ENCODE peak calls at places on chromosomes 13 and 19, in four cellular contexts. L is SHP77, K is mammary epithelial cell, Z is Peyer's patch. G is an unnamed sample.

GRCh38 chr19:18049390-18049789 is 37.3 kb downstream of the IL12RB1 start:
- DNase-seq in Z (peak; percentile 32), K (no peak), L (peak; percentile 40), G (peak; percentile 84)

GRCh38 chr13:112652512-112653458 is 37.1 kb upstream of the ATP11A start:
- DNase-seq in Z (no peak), L (no peak), K (peak; percentile 47), G (no peak)

GRCh38 chr13:93521307-93521706 is 294.7 kb downstream of the GPC6 start:
- DNase-seq in Z (no peak), L (no peak), K (no peak), G (no peak)

GRCh38 chr13:100129605-100130004 is 40.7 kb downstream of the PCCA start:
- DNase-seq in K (no peak), Z (no peak), L (no peak), G (no peak)

GRCh38 chr19:4980838-4981680 is 12.1 kb downstream of the KDM4B start:
- DNase-seq in K (no peak), L (no peak), Z (no peak), G (no peak)

GRCh38 chr19:22545751-22546150 is 88.4 kb upstream of the ZNF492 start:
- DNase-seq in L (no peak), K (peak; percentile 5), Z (no peak), G (no peak)

GRCh38 chr13:42048625-42049453 is at the start of gene DGKH:
- DNase-seq in K (peak; percentile 80), L (peak; percentile 63), Z (peak; percentile 60), G (peak; percentile 88)

GRCh38 chr19:5827891-5828660 is 11.4 kb downstream of the FUT6 start:
- DNase-seq in L (peak; percentile 97), Z (peak; percentile 65), K (peak; percentile 55), G (peak; percentile 95)

GRCh38 chr19:5038631-5039271 is 69.8 kb downstream of the KDM4B start:
- DNase-seq in Z (no peak), L (peak; percentile 49), K (no peak), G (peak; percentile 74)

GRCh38 chr13:109869312-109870237 is 83.2 kb upstream of the IRS2 start:
- DNase-seq in Z (no peak), L (peak; percentile 99), K (peak; percentile 34), G (peak; percentile 76)

GRCh38 chr13:106597190-106597589 is 29.3 kb upstream of the ARGLU1 start:
- DNase-seq in Z (no peak), L (no peak), K (no peak), G (no peak)

GRCh38 chr13:40064723-40065122 is 409.3 kb downstream of the COG6 start:
- DNase-seq in L (no peak), K (peak; percentile 80), Z (no peak), G (no peak)

GRCh38 chr13:29527916-29528315 is 67.6 kb downstream of the SLC7A1 start:
- DNase-seq in K (no peak), Z (no peak), L (no peak), G (no peak)

GRCh38 chr13:96159731-96160130 is 69.8 kb downstream of the HS6ST3 start:
- DNase-seq in K (peak; percentile 62), L (no peak), Z (no peak), G (no peak)

GRCh38 chr13:54162069-54162468 is 1133.5 kb downstream of the OLFM4 start:
- DNase-seq in K (no peak), L (no peak), Z (no peak), G (no peak)

GRCh38 chr19:43643326-43643725 is 3.7 kb upstream of the CADM4 start:
- DNase-seq in Z (no peak), K (no peak), L (no peak), G (no peak)

GRCh38 chr19:38266981-38267597 is 2.7 kb downstream of the SPINT2 start:
- DNase-seq in L (no peak), K (peak; percentile 86), Z (no peak), G (no peak)

GRCh38 chr13:53028637-53029121 is at the start of gene OLFM4:
- DNase-seq in Z (no peak), L (no peak), K (no peak), G (no peak)

GRCh38 chr13:69904784-69905183 is 202.8 kb upstream of the ATXN8OS start:
- DNase-seq in Z (no peak), L (no peak), K (no peak), G (no peak)

GRCh38 chr13:111564657-111565056 is 244.2 kb downstream of the TEX29 start:
- DNase-seq in L (no peak), Z (no peak), K (no peak), G (peak; percentile 28)